ENCODE peak calls at places on chromosomes 1 and 21, in nine cellular contexts. N, Z, K, Q, L, T, P, F and C are unnamed samples.

GRCh38 chr1:237070519-237070918 is 28.5 kb downstream of the RYR2 start:
- DNase-seq in K (no peak), P (no peak), Q (no peak), T (no peak), Z (no peak), N (no peak), L (no peak), F (no peak), C (no peak)

GRCh38 chr1:22739648-22740385 is 29.2 kb downstream of the EPHB2 start:
- DNase-seq in L (no peak), T (no peak), K (no peak), P (no peak), Z (no peak), F (peak; percentile 91), Q (peak; percentile 91), N (no peak), C (peak; percentile 93)

GRCh38 chr1:230977781-230978490 is 725 bp downstream of the TTC13 start:
- DNase-seq in T (peak; percentile 19), F (peak; percentile 48), Z (peak; percentile 7), P (peak; percentile 32), Q (peak; percentile 16), K (peak; percentile 79), N (peak; percentile 49), L (no peak), C (peak; percentile 35)

GRCh38 chr1:41422306-41422705 is 61.1 kb downstream of the FOXO6 start:
- DNase-seq in T (no peak), N (no peak), P (no peak), Q (no peak), L (no peak), F (no peak), Z (no peak), K (no peak), C (no peak)

GRCh38 chr21:35220301-35220700 is 171.2 kb upstream of the RUNX1 start:
- DNase-seq in F (no peak), K (no peak), T (no peak), Z (no peak), N (no peak), L (no peak), Q (no peak), P (no peak), C (no peak)

GRCh38 chr1:9518454-9518998 is 20.7 kb upstream of the SLC25A33 start:
- DNase-seq in K (no peak), L (no peak), N (no peak), T (no peak), Q (no peak), F (no peak), Z (no peak), P (no peak), C (no peak)

GRCh38 chr1:21814241-21814918 is 2.3 kb downstream of the LDLRAD2 start:
- DNase-seq in N (peak; percentile 77), F (no peak), L (no peak), Q (no peak), K (peak; percentile 79), P (no peak), Z (no peak), T (no peak), C (peak; percentile 39)

GRCh38 chr1:192907545-192908243 is 98.9 kb downstream of the RGS2 start:
- DNase-seq in L (no peak), P (no peak), T (no peak), K (no peak), F (peak; percentile 46), Q (peak; percentile 71), Z (no peak), N (no peak), C (peak; percentile 5)

GRCh38 chr1:151130837-151131586 is 15.4 kb downstream of the SEMA6C start:
- DNase-seq in L (peak; percentile 89), T (peak; percentile 78), F (peak; percentile 82), P (peak; percentile 65), Q (peak; percentile 88), Z (peak; percentile 79), N (peak; percentile 95), K (peak; percentile 95), C (peak; percentile 83)

GRCh38 chr1:59565611-59566410 is 248.9 kb upstream of the HOOK1 start:
- DNase-seq in F (no peak), N (no peak), Z (no peak), L (no peak), Q (peak; percentile 34), P (no peak), T (no peak), K (no peak), C (peak; percentile 41)

GRCh38 chr1:67814121-67814772 is 19.0 kb downstream of the GNG12 start:
- DNase-seq in T (no peak), F (peak; percentile 48), L (no peak), K (no peak), Q (peak; percentile 49), Z (no peak), P (peak; percentile 13), N (no peak), C (no peak)